ENCODE peak calls at places on chromosomes 12 and 14, in four cellular contexts. O is K562, I is GM12891, K is GM12878. V is an unnamed sample.

GRCh38 chr14:71582705-71583104 is 349.5 kb upstream of the RGS6 start:
- DNase-seq in I (no peak), K (no peak), O (no peak), V (no peak)

GRCh38 chr12:131345521-131346436 is 365.1 kb upstream of the SFSWAP start:
- DNase-seq in K (no peak), I (no peak), O (no peak), V (no peak)

GRCh38 chr14:84006643-84007137 is 1523.3 kb upstream of the FLRT2 start:
- DNase-seq in I (no peak), O (no peak), K (no peak), V (no peak)

GRCh38 chr12:3161861-3162260 is 84.7 kb downstream of the TSPAN9 start:
- DNase-seq in O (no peak), I (no peak), K (no peak), V (no peak)

GRCh38 chr14:50340945-50341344 is 28.8 kb downstream of the DMAC2L start:
- DNase-seq in K (no peak), O (no peak), I (no peak), V (no peak)

GRCh38 chr14:52650774-52651173 is 44.6 kb downstream of the ERO1A start:
- DNase-seq in I (no peak), O (no peak), K (no peak), V (no peak)

GRCh38 chr14:22547309-22547947 is 41.6 kb downstream of the DAD1 start:
- DNase-seq in O (no peak), K (no peak), I (no peak), V (no peak)

GRCh38 chr12:14960548-14961465 is 594 bp downstream of the ARHGDIB start:
- DNase-seq in K (no peak), I (no peak), O (peak), V (peak)

GRCh38 chr12:123942911-123943648 is 29.6 kb downstream of the CCDC92 start:
- DNase-seq in K (no peak), I (no peak), O (no peak), V (no peak)

GRCh38 chr14:102654298-102654697 is 61.8 kb downstream of the RCOR1 start:
- DNase-seq in K (no peak), O (no peak), I (no peak), V (no peak)

GRCh38 chr14:79544671-79545070 is 666.6 kb downstream of the DIO2 start:
- DNase-seq in K (no peak), I (no peak), O (no peak), V (no peak)

GRCh38 chr14:98177551-98177950 is 1094.4 kb downstream of the BCL11B start:
- DNase-seq in O (no peak), K (no peak), I (no peak), V (no peak)

GRCh38 chr12:2959508-2960431 is 573 bp downstream of the TEAD4 start:
- DNase-seq in O (peak), I (peak), K (no peak), V (no peak)

GRCh38 chr12:121196902-121197301 is 13.0 kb upstream of the P2RX4 start:
- DNase-seq in K (no peak), I (no peak), O (peak), V (peak)

GRCh38 chr12:13147688-13148531 is 44.4 kb upstream of the GSG1 start:
- DNase-seq in O (no peak), I (no peak), K (no peak), V (no peak)

GRCh38 chr12:96529912-96530311 is 40.5 kb downstream of the CFAP54 start:
- DNase-seq in O (no peak), K (no peak), I (no peak), V (no peak)

GRCh38 chr14:74620497-74620921 is 8.5 kb upstream of the LTBP2 start:
- DNase-seq in O (peak), I (no peak), K (no peak), V (no peak)

GRCh38 chr14:51478241-51478640 is 173.5 kb upstream of the FRMD6 start:
- DNase-seq in O (no peak), I (no peak), K (no peak), V (no peak)

GRCh38 chr12:43815416-43815815 is 9.3 kb upstream of the TWF1 start:
- DNase-seq in I (no peak), O (no peak), K (no peak), V (no peak)

GRCh38 chr12:75444444-75445136 is 36.0 kb upstream of the GLIPR1 start:
- DNase-seq in I (no peak), K (no peak), O (no peak), V (no peak)

GRCh38 chr12:108635201-108635996 is 1.7 kb upstream of the SELPLG start:
- DNase-seq in K (peak), O (peak), I (peak), V (peak)

GRCh38 chr14:103714063-103714724 is 1.1 kb downstream of the XRCC3 start:
- DNase-seq in O (no peak), I (no peak), K (no peak), V (no peak)

GRCh38 chr12:45725631-45726593 is 3.6 kb upstream of the ARID2 start:
- DNase-seq in O (peak), I (no peak), K (no peak), V (peak)

GRCh38 chr12:91617830-91618229 is 435.2 kb upstream of the DCN start:
- DNase-seq in O (no peak), K (no peak), I (no peak), V (no peak)

GRCh38 chr14:35257809-35258208 is 34.4 kb upstream of the PSMA6 start:
- DNase-seq in K (no peak), O (no peak), I (no peak), V (no peak)

GRCh38 chr12:101074940-101075680 is 134.9 kb downstream of the SLC5A8 start:
- DNase-seq in I (no peak), K (no peak), O (no peak), V (no peak)

GRCh38 chr14:24315807-24316596 is 4.7 kb downstream of the LTB4R start:
- DNase-seq in O (peak), I (no peak), K (no peak), V (no peak)

GRCh38 chr14:100872241-100872640 is 31.3 kb downstream of the RTL1 start:
- DNase-seq in I (no peak), K (no peak), O (no peak), V (no peak)

GRCh38 chr14:93369393-93370266 is 22.6 kb downstream of the COX8C start:
- DNase-seq in O (no peak), K (peak), I (no peak), V (peak)

GRCh38 chr14:95256011-95256775 is 63.5 kb downstream of the CLMN start:
- DNase-seq in K (no peak), O (no peak), I (no peak), V (no peak)

DNA sequence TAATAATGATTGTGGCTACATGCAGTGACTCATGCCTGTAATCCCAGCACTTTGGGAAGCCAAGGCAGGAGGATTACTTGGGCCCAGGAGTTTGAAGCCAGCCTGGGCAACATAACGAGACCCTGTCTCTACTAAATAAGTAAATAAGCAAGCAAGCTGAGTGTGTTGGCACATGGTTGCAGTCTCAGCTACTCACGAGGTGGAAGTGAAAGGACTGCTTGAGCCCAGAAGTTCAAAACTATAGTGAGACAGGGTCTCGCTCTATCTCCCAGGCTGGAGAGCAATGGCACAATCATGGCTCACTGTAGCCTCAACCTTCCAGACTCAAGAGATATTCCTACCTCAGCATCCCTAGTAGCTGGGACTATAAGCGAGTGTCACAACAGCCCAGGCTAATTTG is 64.7 kb downstream of the RPS6KA5 start:
- DNase-seq in I (no peak), K (no peak), O (no peak), V (no peak)
- TF ChIP-seq SPI1 in I (no peak), K (no peak), O (no peak), V (no peak)

GRCh38 chr14:105578070-105578469 is 51.7 kb downstream of the TMEM121 start:
- DNase-seq in K (no peak), I (no peak), O (no peak), V (no peak)

GRCh38 chr14:105577339-105577861 is 51.0 kb downstream of the TMEM121 start:
- DNase-seq in I (no peak), K (no peak), O (no peak), V (no peak)

GRCh38 chr14:105588236-105588860 is 62.0 kb downstream of the TMEM121 start:
- DNase-seq in K (no peak), O (no peak), I (no peak), V (no peak)

GRCh38 chr14:105581551-105582341 is 55.4 kb downstream of the TMEM121 start:
- DNase-seq in O (no peak), K (peak), I (no peak), V (no peak)

GRCh38 chr14:105582639-105583038 is 56.3 kb downstream of the TMEM121 start:
- DNase-seq in K (no peak), O (no peak), I (no peak), V (no peak)
- TF ChIP-seq SPI1 in K (no peak), O (no peak), I (no peak), V (no peak)

DNA sequence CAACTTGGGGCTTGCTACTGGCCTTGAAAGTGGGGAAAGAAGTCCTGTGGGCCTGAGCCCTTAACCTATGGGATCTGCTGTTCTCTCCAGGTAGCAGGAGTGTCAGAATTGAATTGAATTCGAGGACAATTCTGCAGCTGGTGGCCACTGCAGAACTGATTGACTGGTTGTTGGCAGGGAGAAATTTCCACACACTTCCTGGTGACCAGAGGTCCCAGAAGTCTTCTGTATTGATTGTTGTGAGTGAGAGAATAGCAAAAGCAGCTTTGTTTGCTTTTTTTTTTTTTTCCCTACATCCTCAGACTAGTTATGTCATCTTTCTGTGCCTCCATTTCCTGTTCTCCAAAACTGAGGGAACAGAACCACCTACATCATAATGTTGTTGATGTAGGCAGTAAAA is 64.1 kb downstream of the PRICKLE1 start:
- DNase-seq in I (no peak), O (no peak), K (no peak), V (no peak)
- TF ChIP-seq SPI1 in I (no peak), O (no peak), K (no peak), V (no peak)

GRCh38 chr14:76918176-76918750 is 92.1 kb downstream of the LRRC74A start:
- DNase-seq in I (no peak), O (no peak), K (no peak), V (no peak)

GRCh38 chr14:76919811-76920571 is 93.8 kb downstream of the LRRC74A start:
- DNase-seq in K (no peak), I (no peak), O (no peak), V (no peak)

GRCh38 chr14:76917759-76918175 is 91.6 kb downstream of the LRRC74A start:
- DNase-seq in K (no peak), O (no peak), I (no peak), V (no peak)

GRCh38 chr14:76919431-76919810 is 93.2 kb downstream of the LRRC74A start:
- DNase-seq in I (no peak), O (no peak), K (no peak), V (no peak)

GRCh38 chr14:76918751-76919421 is 92.7 kb downstream of the LRRC74A start:
- DNase-seq in I (no peak), O (peak), K (no peak), V (peak)
- TF ChIP-seq SPI1 in I (no peak), O (no peak), K (no peak), V (no peak)

GRCh38 chr12:94263011-94263786 is 114.8 kb downstream of the PLXNC1 start:
- DNase-seq in K (peak), O (peak), I (no peak), V (no peak)
- TF ChIP-seq SPI1 in K (no peak), O (no peak), I (no peak), V (peak)

GRCh38 chr14:32232481-32232880 is 29.4 kb upstream of the RNU6-8 start:
- DNase-seq in O (no peak), K (no peak), I (no peak), V (no peak)

GRCh38 chr14:32233292-32233691 is 30.2 kb upstream of the RNU6-8 start:
- DNase-seq in I (no peak), K (no peak), O (no peak), V (no peak)

GRCh38 chr14:32226051-32226450 is 23.0 kb upstream of the RNU6-8 start:
- DNase-seq in I (no peak), O (no peak), K (no peak), V (no peak)

GRCh38 chr14:32230181-32230580 is 27.1 kb upstream of the RNU6-8 start:
- DNase-seq in K (no peak), I (no peak), O (no peak), V (no peak)

DNA sequence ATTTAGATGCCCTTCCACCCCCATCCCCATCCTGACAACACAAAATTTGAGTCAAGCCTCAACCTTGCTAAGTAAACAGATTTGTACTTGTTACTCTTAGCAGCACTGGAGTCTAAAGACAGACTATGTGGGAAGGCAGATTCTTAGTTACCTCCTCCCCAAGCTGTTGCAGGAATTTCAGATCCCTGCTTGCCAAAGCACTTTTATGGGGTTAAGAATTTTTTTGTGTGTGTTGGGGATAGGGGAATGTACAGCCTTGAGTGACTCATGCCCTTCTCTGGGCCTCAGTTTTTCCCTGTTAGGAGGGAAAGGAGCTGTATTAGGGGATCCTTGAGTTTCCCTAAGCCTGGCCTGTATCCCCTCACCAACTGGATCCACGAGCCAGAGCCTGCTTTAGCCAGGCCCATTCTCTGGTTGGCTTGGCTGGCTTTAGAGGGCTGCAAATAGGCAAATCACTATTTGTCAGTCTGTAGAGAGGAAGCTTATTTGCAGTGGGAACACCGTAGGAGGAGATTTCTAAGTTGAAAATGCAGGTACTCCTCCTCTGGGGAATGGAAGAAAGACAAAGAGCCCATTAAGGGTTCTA is 27.7 kb upstream of the RNU6-8 start:
- DNase-seq in I (no peak), K (no peak), O (no peak), V (no peak)
- TF ChIP-seq SPI1 in I (no peak), K (no peak), O (no peak), V (no peak)

DNA sequence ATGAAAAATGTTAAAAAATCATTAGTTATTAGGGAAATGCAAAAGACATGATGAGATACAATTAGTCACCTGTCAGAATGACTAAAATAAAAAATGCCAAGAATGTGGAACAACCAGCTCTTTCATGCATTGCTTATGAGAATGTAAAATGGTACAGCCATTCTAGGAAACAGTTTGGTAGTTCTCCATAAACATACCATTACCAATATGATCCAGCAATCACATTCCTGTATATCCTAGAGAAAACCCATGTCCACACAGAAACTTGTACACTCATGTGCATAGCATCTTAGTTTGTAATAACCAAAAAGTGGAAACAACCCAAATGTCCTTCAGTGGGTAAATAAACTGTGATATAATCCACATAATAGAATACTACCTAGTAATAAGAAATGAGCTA is 245.7 kb downstream of the FUT8 start:
- DNase-seq in I (no peak), O (no peak), K (no peak), V (no peak)
- TF ChIP-seq SPI1 in I (no peak), O (no peak), K (no peak), V (no peak)

GRCh38 chr12:58804749-58805148 is 115.6 kb downstream of the LRIG3 start:
- DNase-seq in I (no peak), K (no peak), O (peak), V (no peak)
- TF ChIP-seq SPI1 in I (no peak), K (no peak), O (no peak), V (no peak)

DNA sequence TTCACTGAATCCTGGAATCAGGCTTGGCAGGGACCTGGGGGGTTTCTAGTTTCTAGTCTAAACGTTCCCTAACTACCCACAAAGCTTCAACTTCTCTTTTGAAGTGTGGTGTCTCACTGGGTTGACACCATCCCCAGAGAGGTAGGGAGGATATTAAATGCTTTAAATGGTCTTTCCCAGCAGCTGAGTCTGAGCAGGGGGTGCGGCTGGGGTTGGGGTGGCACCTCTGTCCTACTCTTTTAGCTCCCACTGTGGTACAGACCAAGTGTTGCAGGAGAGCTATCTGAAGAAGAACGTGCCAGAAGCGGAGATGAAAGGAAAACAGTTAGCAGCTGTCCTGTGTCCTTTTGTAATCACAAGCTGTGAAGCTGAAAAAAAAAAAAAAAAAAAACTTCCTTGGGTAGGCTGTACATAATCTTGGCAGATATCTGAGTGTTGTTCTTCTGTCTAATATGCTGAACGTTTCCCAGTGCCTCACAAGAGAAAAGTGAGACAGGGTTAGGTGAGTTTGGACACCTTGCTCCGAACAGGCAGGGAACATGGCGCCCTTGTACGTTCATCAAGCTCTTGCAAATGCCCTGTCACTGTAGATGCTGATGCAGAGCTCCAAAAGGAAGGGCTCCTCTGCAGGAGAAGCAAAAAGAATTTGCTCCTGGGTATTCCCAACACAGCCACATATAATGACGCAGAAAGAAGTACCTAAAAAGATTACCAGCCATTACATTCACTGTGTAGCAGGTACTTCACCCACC is 447.2 kb downstream of the APAF1 start:
- DNase-seq in O (no peak), I (no peak), K (no peak), V (no peak)
- TF ChIP-seq SPI1 in O (no peak), I (no peak), K (no peak), V (no peak)

GRCh38 chr14:31083781-31084180 is 57.6 kb upstream of the STRN3 start:
- DNase-seq in K (no peak), I (no peak), O (no peak), V (no peak)

GRCh38 chr14:31080489-31080888 is 54.3 kb upstream of the STRN3 start:
- DNase-seq in O (peak), K (no peak), I (no peak), V (no peak)

GRCh38 chr14:31085027-31085426 is 58.8 kb upstream of the STRN3 start:
- DNase-seq in I (no peak), O (no peak), K (no peak), V (no peak)

GRCh38 chr14:31080060-31080459 is 53.9 kb upstream of the STRN3 start:
- DNase-seq in O (no peak), I (no peak), K (no peak), V (no peak)

GRCh38 chr14:31084385-31084784 is 58.2 kb upstream of the STRN3 start:
- DNase-seq in I (no peak), K (no peak), O (peak), V (no peak)
- TF ChIP-seq SPI1 in I (no peak), K (no peak), O (no peak), V (no peak)